ENCODE peak calls at places on chromosomes 7 and 10, in seven cellular contexts. A, Q, S, F, G, U and E are unnamed samples.

GRCh38 chr7:4282434-4283223 is 399.5 kb upstream of the FOXK1 start:
- DNase-seq in G (no peak), U (no peak), Q (no peak), S (no peak), A (no peak), F (no peak), E (no peak)

GRCh38 chr10:86285136-86285790 is 81.3 kb downstream of the GRID1 start:
- DNase-seq in U (peak; percentile 66), S (peak; percentile 33), F (no peak), G (no peak), A (no peak), Q (no peak), E (no peak)

GRCh38 chr7:9204571-9204970 is 771.2 kb downstream of the NXPH1 start:
- DNase-seq in G (no peak), Q (no peak), A (no peak), F (no peak), U (no peak), S (no peak), E (no peak)

GRCh38 chr10:101807158-101807557 is 11.1 kb downstream of the OGA start:
- DNase-seq in U (no peak), A (no peak), S (no peak), F (no peak), G (no peak), Q (no peak), E (no peak)

GRCh38 chr7:254337-255037 is 35.5 kb upstream of the FOXL3 start:
- DNase-seq in S (no peak), G (no peak), A (no peak), U (no peak), Q (no peak), F (no peak), E (peak; percentile 80)

GRCh38 chr7:77797734-77798393 is 370 bp downstream of the TMEM60 start:
- DNase-seq in F (no peak), G (no peak), Q (no peak), A (no peak), U (peak; percentile 30), S (no peak), E (no peak)

GRCh38 chr7:107622429-107622828 is 38.2 kb upstream of the SLC26A4 start:
- DNase-seq in U (no peak), F (no peak), S (no peak), Q (no peak), G (no peak), A (no peak), E (no peak)

GRCh38 chr10:103693070-103693811 is 162.1 kb downstream of the SH3PXD2A start:
- DNase-seq in U (no peak), F (no peak), G (peak; percentile 73), Q (no peak), A (no peak), S (peak; percentile 68), E (no peak)

GRCh38 chr10:91743460-91743859 is 54.8 kb upstream of the TNKS2 start:
- DNase-seq in S (no peak), A (no peak), G (no peak), F (no peak), Q (no peak), U (no peak), E (no peak)

GRCh38 chr10:18097524-18097923 is 42.7 kb upstream of the CACNB2 start:
- DNase-seq in A (no peak), S (no peak), Q (no peak), G (no peak), F (no peak), U (no peak), E (no peak)

GRCh38 chr10:22573820-22574569 is 140.4 kb downstream of the PIP4K2A start:
- DNase-seq in F (peak; percentile 32), Q (peak; percentile 28), A (no peak), G (peak; percentile 32), S (peak; percentile 41), U (peak; percentile 27), E (peak; percentile 6)

GRCh38 chr7:38506004-38506403 is 125.2 kb downstream of the AMPH start:
- DNase-seq in G (no peak), A (no peak), F (no peak), Q (no peak), U (no peak), S (no peak), E (no peak)

GRCh38 chr10:91462423-91462822 is 52.3 kb downstream of the HECTD2 start:
- DNase-seq in Q (no peak), F (no peak), G (no peak), U (no peak), S (no peak), A (no peak), E (no peak)

GRCh38 chr10:30902621-30903396 is 128.9 kb downstream of the ZNF438 start:
- DNase-seq in S (no peak), G (no peak), A (no peak), Q (no peak), F (no peak), U (no peak), E (no peak)

GRCh38 chr7:41733063-41733398 is 30.1 kb upstream of the INHBA start:
- DNase-seq in G (no peak), A (no peak), U (no peak), Q (no peak), S (no peak), F (no peak), E (no peak)

GRCh38 chr10:122072491-122072890 is 83.5 kb downstream of the TACC2 start:
- DNase-seq in U (no peak), S (no peak), F (no peak), A (no peak), Q (no peak), G (no peak), E (no peak)

DNA sequence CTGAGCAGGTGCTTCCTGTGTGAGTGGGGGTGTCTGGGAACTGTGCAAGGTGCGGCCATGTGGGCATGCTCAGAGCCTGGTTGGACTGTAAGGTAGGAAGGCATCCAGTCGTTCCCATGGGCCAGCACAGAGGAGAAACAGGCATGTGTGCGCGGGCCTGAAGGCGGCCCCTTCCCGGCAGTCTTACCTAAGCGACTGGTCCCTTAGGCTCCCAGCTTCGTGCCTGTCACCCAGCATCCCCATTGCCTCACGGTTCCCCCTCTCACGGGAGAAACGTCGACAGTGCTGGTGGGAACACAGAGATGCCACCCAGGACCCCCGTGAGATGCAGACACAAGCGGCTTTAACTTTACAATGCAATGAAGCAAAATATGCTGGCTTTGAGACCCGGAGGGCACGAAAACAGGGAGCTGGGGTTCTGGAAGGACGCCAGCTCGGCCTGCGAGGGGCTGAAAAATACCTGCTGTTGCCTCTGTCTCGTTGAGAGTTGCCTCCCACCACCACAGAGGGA is 128.2 kb downstream of the DNAJB6 start:
- DNase-seq in G (no peak), F (no peak), Q (no peak), U (no peak), S (peak; percentile 52), A (no peak), E (no peak)
- TF ChIP-seq JUND in G (no peak), F (no peak), Q (no peak), U (no peak), S (no peak), A (no peak), E (no peak)

GRCh38 chr7:47418910-47419309 is 163.0 kb downstream of the TNS3 start:
- DNase-seq in F (no peak), Q (no peak), S (no peak), G (no peak), U (no peak), A (no peak), E (no peak)

GRCh38 chr7:47423196-47423595 is 158.7 kb downstream of the TNS3 start:
- DNase-seq in Q (no peak), U (no peak), G (no peak), S (no peak), A (no peak), F (no peak), E (no peak)

GRCh38 chr7:47420117-47420780 is 161.7 kb downstream of the TNS3 start:
- DNase-seq in U (no peak), A (no peak), G (no peak), F (no peak), S (no peak), Q (no peak), E (no peak)

GRCh38 chr7:47424523-47424922 is 157.4 kb downstream of the TNS3 start:
- DNase-seq in F (no peak), U (no peak), G (no peak), S (no peak), Q (no peak), A (no peak), E (no peak)

GRCh38 chr7:47422631-47423030 is 159.3 kb downstream of the TNS3 start:
- DNase-seq in Q (no peak), S (no peak), U (no peak), G (no peak), A (no peak), F (no peak), E (no peak)
- TF ChIP-seq JUND in Q (no peak), S (no peak), U (no peak), G (no peak), A (no peak), F (no peak), E (no peak)

DNA sequence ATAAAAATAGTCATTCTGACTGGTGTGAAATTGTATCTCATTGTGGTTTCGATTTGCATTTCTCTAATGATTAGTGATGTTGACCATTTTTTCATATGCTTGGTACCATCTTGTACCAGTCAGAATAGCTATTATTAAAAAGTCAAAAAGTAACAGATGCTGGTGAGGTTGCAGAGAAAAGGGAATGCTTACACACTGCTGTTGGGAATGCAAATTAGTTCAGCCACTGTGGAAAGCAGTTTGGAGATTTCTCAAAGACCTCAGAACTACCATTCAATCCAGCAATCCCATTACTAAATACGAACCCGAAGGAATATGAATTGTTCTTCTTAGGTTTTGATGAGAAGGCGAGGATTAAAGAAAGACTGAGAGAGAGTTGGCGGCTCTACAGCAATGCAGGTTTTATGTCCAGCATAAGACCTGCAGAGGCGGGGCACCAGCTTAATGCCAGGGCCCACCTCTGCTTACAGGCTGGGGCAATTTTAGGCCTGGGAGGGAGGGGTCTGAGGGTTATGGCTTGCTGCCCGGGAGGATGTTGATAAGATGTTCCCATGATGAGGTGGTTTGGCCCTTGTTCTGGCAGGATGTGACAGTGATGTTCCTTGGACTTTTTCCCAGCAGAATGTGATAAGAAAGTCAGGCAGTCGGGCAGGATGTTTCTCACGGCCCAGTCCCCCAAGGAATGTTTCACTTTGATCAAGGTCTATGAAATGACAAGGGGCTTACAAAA is 74.4 kb downstream of the MEST start:
- DNase-seq in Q (no peak), G (peak; percentile 5), A (no peak), F (no peak), U (no peak), S (no peak), E (no peak)
- TF ChIP-seq JUND in Q (no peak), G (no peak), A (no peak), F (no peak), U (no peak), S (no peak), E (no peak)

GRCh38 chr7:94666879-94667587 is 11.1 kb upstream of the SGCE start:
- DNase-seq in G (no peak), S (no peak), Q (no peak), F (no peak), U (no peak), A (no peak), E (no peak)
- TF ChIP-seq JUND in G (no peak), S (no peak), Q (no peak), F (no peak), U (no peak), A (no peak), E (no peak)

DNA sequence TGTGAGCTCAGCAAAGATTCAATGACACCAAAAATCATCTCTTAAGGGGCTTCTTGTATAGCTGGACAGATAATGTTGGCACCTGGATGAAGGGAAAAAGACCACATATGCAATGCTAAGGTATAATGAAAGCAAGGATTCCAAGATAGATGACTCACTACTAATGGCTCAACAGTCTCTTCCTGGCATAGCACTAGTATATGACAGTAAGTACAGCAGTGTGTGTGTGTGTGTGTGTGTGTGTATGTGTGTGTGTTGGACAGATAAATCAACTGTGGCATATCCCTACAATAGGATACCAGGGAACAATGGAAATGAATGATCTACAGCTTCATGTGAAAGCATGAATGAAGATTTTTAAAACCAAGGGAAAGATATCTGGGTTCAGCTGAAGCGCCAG is 257.1 kb downstream of the SFMBT2 start:
- DNase-seq in U (no peak), A (no peak), S (no peak), F (no peak), Q (no peak), G (no peak), E (no peak)
- TF ChIP-seq JUND in U (no peak), A (no peak), S (no peak), F (no peak), Q (no peak), G (no peak), E (no peak)